ENCODE peak calls at places on chromosomes 3 and 15, in eight cellular contexts. U is adrenal gland, Z is ovary, S is transverse colon, Y is heart left ventricle, V is upper lobe of left lung, I is stomach, C is esophagus muscularis mucosa. K is an unnamed sample. For H3K9me3, the result is how much of the 10 kb centered on the place peaks cover.

GRCh38 chr15:68900032-68900431 is 30.3 kb upstream of the SPESP1 start:
- DNase-seq in U (no peak), Z (no peak), S (no peak), Y (no peak), V (no peak), I (no peak), C (no peak), K (no peak)

GRCh38 chr15:82044373-82045178 is 1.2 kb downstream of the MEX3B start:
- DNase-seq in U (peak), Z (peak), S (peak), Y (peak), V (peak), I (no peak), C (no peak), K (peak)

GRCh38 chr15:58362262-58362922 is 69.4 kb upstream of the LIPC start:
- DNase-seq in U (no peak), Z (no peak), S (no peak), Y (no peak), V (no peak), I (no peak), C (peak), K (no peak)

GRCh38 chr3:107543666-107544065 is 20.9 kb downstream of the BBX start:
- DNase-seq in U (no peak), Z (no peak), S (no peak), Y (no peak), V (no peak), I (no peak), C (no peak), K (no peak)

GRCh38 chr15:28955686-28956421 is 70.1 kb downstream of the APBA2 start:
- DNase-seq in U (no peak), Z (no peak), S (no peak), Y (no peak), V (no peak), I (no peak), C (peak), K (peak)

GRCh38 chr3:30804983-30805382 is 89.5 kb downstream of the GADL1 start:
- DNase-seq in U (no peak), Z (no peak), S (no peak), Y (no peak), V (no peak), I (no peak), C (no peak), K (no peak)

GRCh38 chr15:22952826-22953579 is 27.2 kb downstream of the CYFIP1 start:
- DNase-seq in U (no peak), Z (peak), S (no peak), Y (no peak), V (peak), I (no peak), C (no peak), K (peak)

GRCh38 chr3:170424879-170425278 is 6.2 kb downstream of the CLDN11 start:
- DNase-seq in U (no peak), Z (no peak), S (no peak), Y (no peak), V (no peak), I (no peak), C (no peak), K (no peak)

GRCh38 chr15:74176262-74177208 is 3.0 kb downstream of the ISLR start:
- DNase-seq in U (peak), Z (peak), S (no peak), Y (no peak), V (no peak), I (no peak), C (no peak), K (peak)

GRCh38 chr3:195441476-195441970 is 1.3 kb downstream of the ACAP2 start:
- DNase-seq in U (no peak), Z (no peak), S (peak), Y (no peak), V (no peak), I (no peak), C (no peak), K (no peak)

GRCh38 chr3:52124126-52124525 is 30.1 kb downstream of the POC1A start:
- DNase-seq in U (no peak), Z (no peak), S (no peak), Y (no peak), V (no peak), I (no peak), C (no peak), K (peak)

GRCh38 chr15:60760646-60761504 is 281.9 kb upstream of the ICE2 start:
- DNase-seq in U (no peak), Z (no peak), S (no peak), Y (no peak), V (no peak), I (no peak), C (no peak), K (no peak)

GRCh38 chr3:63349583-63350177 is 71.6 kb downstream of the SYNPR start:
- DNase-seq in U (peak), Z (no peak), S (peak), Y (peak), V (no peak), I (peak), C (no peak), K (no peak)

GRCh38 chr15:33292718-33293307 is 18.0 kb upstream of the RYR3 start:
- DNase-seq in U (peak), Z (peak), S (peak), Y (peak), V (no peak), I (peak), C (peak), K (no peak)

GRCh38 chr3:152281032-152281713 is 12.4 kb downstream of the MBNL1 start:
- DNase-seq in U (no peak), Z (no peak), S (no peak), Y (no peak), V (no peak), I (no peak), C (no peak), K (no peak)

GRCh38 chr15:80854104-80854503 is 74.9 kb downstream of the CEMIP start:
- DNase-seq in U (no peak), Z (peak), S (no peak), Y (no peak), V (no peak), I (no peak), C (no peak), K (no peak)

GRCh38 chr15:76982756-76983155 is 12.2 kb upstream of the PSTPIP1 start:
- DNase-seq in U (no peak), Z (no peak), S (no peak), Y (no peak), V (no peak), I (no peak), C (no peak), K (no peak)

GRCh38 chr3:45544024-45544718 is 50.4 kb upstream of the LIMD1 start:
- DNase-seq in U (no peak), Z (no peak), S (no peak), Y (no peak), V (no peak), I (no peak), C (no peak), K (no peak)

GRCh38 chr15:34987623-34987981 is 485 bp downstream of the ZNF770 start:
- DNase-seq in U (peak), Z (peak), S (no peak), Y (no peak), V (no peak), I (no peak), C (no peak), K (no peak)

GRCh38 chr15:62369454-62369853 is 204.4 kb upstream of the C2CD4B start:
- DNase-seq in U (no peak), Z (no peak), S (no peak), Y (no peak), V (no peak), I (no peak), C (no peak), K (no peak)

GRCh38 chr15:43954181-43954621 is 127.4 kb downstream of the WDR76 start:
- DNase-seq in U (no peak), Z (no peak), S (no peak), Y (no peak), V (no peak), I (no peak), C (no peak), K (no peak)

GRCh38 chr3:12479919-12480425 is 4.3 kb upstream of the TSEN2 start:
- DNase-seq in U (no peak), Z (peak), S (peak), Y (peak), V (peak), I (peak), C (no peak), K (no peak)

GRCh38 chr3:133540896-133541674 is 32.4 kb upstream of the CDV3 start:
- DNase-seq in U (peak), Z (no peak), S (peak), Y (no peak), V (no peak), I (no peak), C (no peak), K (no peak)

DNA sequence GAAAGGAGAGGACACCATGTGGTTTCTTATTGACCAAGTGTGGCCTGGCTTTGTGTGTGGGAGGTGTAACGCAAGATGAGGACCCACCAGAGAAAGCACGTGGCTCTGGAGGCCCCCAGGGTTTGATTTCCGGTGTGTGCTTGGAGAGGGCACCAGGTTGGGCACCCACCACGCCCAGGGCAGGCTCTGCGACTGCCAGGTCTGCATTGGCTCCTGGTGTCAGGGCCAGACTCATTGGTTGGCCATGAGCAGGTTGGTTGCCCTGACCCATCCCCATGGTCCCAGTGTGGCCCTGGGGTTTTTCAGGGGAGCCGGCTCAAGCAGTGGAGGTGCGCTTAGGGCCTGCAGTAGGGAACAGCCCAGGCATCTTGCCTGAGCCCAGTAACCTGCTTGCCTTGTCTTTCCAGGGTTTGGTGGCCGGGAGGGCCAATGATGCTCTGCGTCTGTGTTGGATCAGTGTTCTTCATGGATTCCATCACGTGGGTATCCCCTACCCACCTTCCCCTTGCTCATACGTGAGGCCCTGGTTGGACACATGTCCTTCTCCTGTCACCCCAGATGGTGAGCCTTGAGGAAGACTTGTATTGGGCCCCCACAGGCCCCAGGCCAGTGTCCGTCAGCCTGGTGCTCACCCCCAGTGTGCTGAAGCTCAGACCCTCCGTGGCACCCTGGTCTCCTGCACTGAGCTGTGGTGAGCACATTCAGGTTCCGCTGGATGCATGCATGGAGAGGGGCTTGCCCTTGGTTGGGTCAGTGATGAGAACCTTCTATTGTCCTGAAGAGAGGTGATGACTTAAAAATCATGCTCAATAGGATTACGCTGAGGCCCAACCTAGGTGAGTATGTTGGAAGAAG is 193.9 kb downstream of the UBE3A start:
- DNase-seq in U (peak), Z (peak), S (peak), Y (peak), V (no peak), I (peak), C (no peak), K (peak)
- H3K9me3 ChIP-seq in U (under half), Z (under half), S (under half), Y (under half), V (under half), I (half or more), C (under half), K (under half)

GRCh38 chr3:64799606-64800005 is 111.8 kb upstream of the ADAMTS9 start:
- DNase-seq in U (no peak), Z (no peak), S (peak), Y (no peak), V (no peak), I (no peak), C (no peak), K (no peak)

GRCh38 chr3:64792458-64792857 is 104.7 kb upstream of the ADAMTS9 start:
- DNase-seq in U (no peak), Z (no peak), S (no peak), Y (no peak), V (no peak), I (no peak), C (no peak), K (no peak)

GRCh38 chr3:64798316-64798715 is 110.5 kb upstream of the ADAMTS9 start:
- DNase-seq in U (no peak), Z (no peak), S (no peak), Y (peak), V (peak), I (no peak), C (no peak), K (no peak)

GRCh38 chr3:64797000-64797399 is 109.2 kb upstream of the ADAMTS9 start:
- DNase-seq in U (no peak), Z (no peak), S (no peak), Y (no peak), V (no peak), I (no peak), C (no peak), K (no peak)

DNA sequence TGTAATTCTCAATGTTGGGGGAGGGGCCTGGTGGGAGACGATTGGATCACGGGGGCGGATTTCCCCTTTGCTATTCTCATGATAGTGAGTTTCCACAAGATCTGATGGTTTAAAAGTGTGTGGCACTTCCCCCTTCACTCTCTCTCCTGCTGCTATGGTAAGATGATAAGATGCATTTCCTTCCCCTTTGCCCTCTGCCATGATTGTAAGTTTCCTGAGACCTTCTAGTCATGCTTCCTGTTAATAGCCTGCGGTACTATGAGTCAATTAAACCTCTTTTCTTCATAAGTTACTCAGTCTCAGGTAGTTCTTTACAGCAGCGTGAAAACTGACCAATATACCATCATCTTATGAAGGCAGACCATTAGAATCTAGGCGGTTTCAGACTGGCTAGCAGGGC is 108.8 kb upstream of the ADAMTS9 start:
- DNase-seq in U (no peak), Z (no peak), S (no peak), Y (no peak), V (no peak), I (no peak), C (no peak), K (no peak)
- TF ChIP-seq POLR2A in U (no peak), Z (no peak), S (no peak), Y (no peak), V (no peak), I (no peak), C (no peak), K (no peak)

GRCh38 chr3:78788839-78789238 is 979.0 kb downstream of the ROBO1 start:
- DNase-seq in U (no peak), Z (no peak), S (no peak), Y (no peak), V (no peak), I (no peak), C (no peak), K (no peak)

DNA sequence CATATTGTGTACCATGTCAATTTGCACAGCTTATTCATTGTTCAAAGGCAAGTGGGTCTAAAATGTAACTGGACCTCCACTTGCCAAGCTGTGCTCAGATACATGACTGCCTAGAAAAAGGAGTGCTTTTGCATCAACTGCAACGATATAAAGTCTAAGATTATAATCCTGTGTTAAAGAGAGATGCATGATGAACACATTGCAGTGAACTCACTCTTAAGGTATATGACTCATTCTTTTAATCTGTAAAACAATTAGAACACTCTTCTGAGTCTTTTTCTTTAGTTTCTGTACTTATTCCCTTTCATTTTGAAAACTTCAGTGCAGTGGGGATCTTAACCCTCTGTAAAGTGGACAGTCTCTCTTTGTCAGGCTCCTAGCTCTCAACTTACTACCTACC is 982.8 kb downstream of the ROBO1 start:
- DNase-seq in U (no peak), Z (no peak), S (no peak), Y (no peak), V (no peak), I (no peak), C (no peak), K (no peak)
- H3K9me3 ChIP-seq in U (under half), Z (under half), S (under half), Y (under half), V (under half), I (under half), C (under half), K (under half)

DNA sequence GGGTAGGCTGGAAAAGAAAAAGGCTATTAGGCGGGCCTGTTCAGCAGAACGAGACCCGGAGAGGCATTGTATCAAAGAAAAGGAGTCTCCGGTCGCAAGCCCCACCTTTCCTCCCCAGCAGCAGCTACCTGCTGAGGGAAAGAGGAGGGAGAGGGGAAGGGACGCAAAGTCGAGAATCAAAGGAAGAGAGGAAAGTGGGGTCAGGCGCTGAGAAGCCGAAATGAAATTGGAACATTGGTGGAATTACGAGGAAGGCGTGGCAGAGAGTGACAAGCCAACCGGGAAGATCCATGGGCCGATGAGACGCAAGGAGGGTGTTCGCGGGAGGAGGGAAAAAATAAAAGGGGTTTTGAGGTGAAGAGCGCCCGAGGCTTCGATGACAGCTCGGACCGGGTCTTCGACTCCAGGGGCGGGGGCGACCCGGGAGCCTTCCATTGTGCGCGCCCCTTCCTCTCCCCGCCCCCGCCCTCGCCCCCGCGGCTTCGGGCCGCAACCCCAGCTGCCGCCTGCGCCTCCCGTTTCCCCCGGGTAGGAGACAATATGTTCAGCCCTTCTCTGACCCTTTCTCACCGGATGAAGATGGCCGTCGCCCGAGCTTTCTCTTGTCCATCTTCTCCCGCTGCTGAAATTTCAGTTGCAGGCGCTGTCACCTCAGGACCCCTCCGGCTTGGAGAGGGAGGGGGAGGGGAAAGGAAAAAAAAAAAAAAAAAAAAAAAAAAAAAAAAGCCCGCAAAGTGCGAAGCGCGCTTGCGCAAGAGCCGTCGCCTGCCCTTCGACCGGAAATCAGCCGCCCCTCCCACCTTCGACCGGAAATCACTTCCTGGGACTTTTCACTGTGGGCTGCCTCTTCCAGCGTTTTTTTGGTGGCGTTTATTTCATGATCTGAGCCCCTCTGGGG is at the start of gene SENP7:
- DNase-seq in U (peak), Z (peak), S (peak), Y (peak), V (peak), I (peak), C (peak), K (peak)
- TF ChIP-seq POLR2A in U (peak), Z (peak), S (peak), Y (no peak), V (peak), I (no peak), C (no peak), K (no peak)

GRCh38 chr15:25095179-25095578 is 140.4 kb downstream of the SNRPN start:
- DNase-seq in U (no peak), Z (no peak), S (no peak), Y (no peak), V (no peak), I (no peak), C (no peak), K (no peak)
- H3K9me3 ChIP-seq in U (under half), Z (under half), S (half or more), Y (under half), V (half or more), I (half or more), C (half or more), K (half or more)

GRCh38 chr3:58064923-58065638 is 56.9 kb downstream of the FLNB start:
- DNase-seq in U (no peak), Z (no peak), S (no peak), Y (no peak), V (no peak), I (no peak), C (no peak), K (no peak)

GRCh38 chr3:58068126-58068809 is 60.0 kb downstream of the FLNB start:
- DNase-seq in U (no peak), Z (no peak), S (no peak), Y (no peak), V (no peak), I (peak), C (no peak), K (no peak)

GRCh38 chr3:58063424-58063823 is 55.2 kb downstream of the FLNB start:
- DNase-seq in U (peak), Z (no peak), S (peak), Y (no peak), V (no peak), I (peak), C (no peak), K (no peak)

GRCh38 chr3:58065700-58066167 is 57.5 kb downstream of the FLNB start:
- DNase-seq in U (peak), Z (no peak), S (no peak), Y (no peak), V (no peak), I (no peak), C (no peak), K (no peak)

GRCh38 chr3:58066842-58067241 is 58.6 kb downstream of the FLNB start:
- DNase-seq in U (no peak), Z (no peak), S (no peak), Y (no peak), V (no peak), I (no peak), C (no peak), K (no peak)
- TF ChIP-seq POLR2A in U (no peak), Z (no peak), S (no peak), Y (no peak), V (no peak), I (no peak), C (no peak), K (no peak)

DNA sequence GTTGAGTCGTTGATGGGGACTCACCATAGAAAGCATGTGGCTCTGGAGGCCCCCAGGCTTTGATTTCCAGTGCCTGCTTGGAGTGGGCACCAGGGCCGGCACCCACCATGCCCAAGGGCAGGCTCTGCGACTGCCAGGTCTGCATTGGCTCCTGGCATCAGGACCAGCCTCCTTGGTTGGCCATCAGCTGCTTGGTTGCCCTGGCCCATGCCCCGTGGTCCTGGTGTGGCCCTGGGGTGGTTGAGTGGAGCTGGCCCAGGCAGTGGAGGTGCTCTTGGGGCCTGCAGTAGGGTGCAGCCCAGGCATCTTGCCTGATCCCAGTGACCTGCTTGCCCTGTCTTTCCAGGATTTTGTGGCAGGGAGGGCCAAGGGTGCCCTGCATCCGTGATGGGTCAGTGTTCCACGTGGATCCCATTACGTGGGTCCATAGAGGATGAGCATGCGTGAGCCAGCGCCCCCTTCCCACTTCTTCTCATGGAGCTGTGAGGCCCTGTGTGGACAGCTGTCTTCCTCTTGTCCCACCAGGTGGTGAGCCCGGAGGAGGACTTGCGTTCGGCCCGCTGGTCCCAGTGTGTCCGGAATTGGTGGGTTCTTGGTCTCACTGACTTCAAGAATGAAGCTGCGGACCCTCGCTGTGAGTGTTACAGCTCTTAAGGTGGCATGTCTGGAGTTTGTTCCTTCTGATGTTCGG is 187.0 kb downstream of the UBE3A start:
- DNase-seq in U (no peak), Z (peak), S (peak), Y (peak), V (no peak), I (peak), C (peak), K (peak)
- H3K9me3 ChIP-seq in U (under half), Z (under half), S (under half), Y (under half), V (under half), I (half or more), C (under half), K (under half)